ENCODE peak calls at places on chromosomes 1 and 21, in four cellular contexts. J is pancreas; X is CD4-positive, alpha-beta T cell; A is central memory CD4-positive, alpha-beta T cell. L is an unnamed sample.

GRCh38 chr1:1616045-1616821 is 933 bp downstream of the MIB2 start:
- DNase-seq in J (no peak), A (peak; percentile 50), X (no peak), L (peak; percentile 48)

GRCh38 chr21:46000731-46001641 is 19.4 kb downstream of the COL6A1 start:
- DNase-seq in J (peak; percentile 12), A (no peak), X (no peak), L (peak; percentile 30)

GRCh38 chr1:221994939-221995338 is 253.1 kb upstream of the DUSP10 start:
- DNase-seq in X (no peak), A (no peak), J (no peak), L (no peak)

GRCh38 chr1:113519561-113519960 is 129.2 kb downstream of the MAGI3 start:
- DNase-seq in X (no peak), J (no peak), A (no peak), L (no peak)

GRCh38 chr1:155892801-155893200 is 18.3 kb downstream of the RIT1 start:
- DNase-seq in X (no peak), J (no peak), A (no peak), L (no peak)

GRCh38 chr1:153790282-153790995 is 15.2 kb downstream of the SLC27A3 start:
- DNase-seq in X (no peak), A (no peak), J (peak; percentile 66), L (peak; percentile 81)

GRCh38 chr1:204565617-204566582 is 49.7 kb downstream of the MDM4 start:
- DNase-seq in X (peak; percentile 27), A (peak; percentile 68), J (no peak), L (peak; percentile 37)

GRCh38 chr1:219659682-219660081 is 46.8 kb upstream of the ZC3H11B start:
- DNase-seq in A (no peak), X (no peak), J (no peak), L (no peak)

GRCh38 chr21:41612674-41613250 is 104.8 kb upstream of the TMPRSS2 start:
- DNase-seq in A (no peak), X (no peak), J (peak; percentile 45), L (peak; percentile 63)

GRCh38 chr21:28737671-28738279 is 254.9 kb downstream of the LTN1 start:
- DNase-seq in A (no peak), X (no peak), J (no peak), L (no peak)

GRCh38 chr1:64540265-64540791 is 70.4 kb downstream of the CACHD1 start:
- DNase-seq in A (no peak), X (no peak), J (no peak), L (no peak)

GRCh38 chr1:24960071-24960801 is 30.2 kb upstream of the RUNX3 start:
- DNase-seq in J (no peak), X (no peak), A (no peak), L (no peak)

GRCh38 chr1:166164995-166165660 is 1.7 kb downstream of the FAM78B start:
- DNase-seq in X (no peak), A (no peak), J (peak; percentile 32), L (peak; percentile 63)

GRCh38 chr1:72780212-72780611 is 497.9 kb upstream of the NEGR1 start:
- DNase-seq in X (no peak), A (no peak), J (no peak), L (no peak)

GRCh38 chr21:37407719-37408455 is 41.3 kb downstream of the DYRK1A start:
- DNase-seq in J (no peak), X (no peak), A (no peak), L (no peak)

GRCh38 chr1:63668298-63668697 is 75.1 kb downstream of the PGM1 start:
- DNase-seq in X (no peak), J (no peak), A (no peak), L (no peak)

GRCh38 chr21:15775291-15775690 is 45.5 kb downstream of the USP25 start:
- DNase-seq in X (no peak), A (no peak), J (no peak), L (no peak)

GRCh38 chr1:206030714-206031113 is 7.0 kb upstream of the CTSE start:
- DNase-seq in J (peak; percentile 73), X (peak; percentile 48), A (peak; percentile 52), L (peak; percentile 78)

GRCh38 chr1:154736840-154737239 is 128.9 kb upstream of the ADAR start:
- DNase-seq in X (no peak), J (no peak), A (no peak), L (no peak)

GRCh38 chr1:44134071-44134920 is 7.1 kb downstream of the KLF18 start:
- DNase-seq in J (no peak), A (no peak), X (no peak), L (no peak)

GRCh38 chr1:184953600-184954219 is 20.6 kb downstream of the NIBAN1 start:
- DNase-seq in A (no peak), X (no peak), J (no peak), L (no peak)

GRCh38 chr21:35025206-35026152 is 23.6 kb downstream of the RUNX1 start:
- DNase-seq in J (no peak), X (no peak), A (no peak), L (no peak)

GRCh38 chr1:105793541-105794146 is 1262.8 kb upstream of the PRMT6 start:
- DNase-seq in A (no peak), J (no peak), X (no peak), L (peak; percentile 59)

GRCh38 chr1:66606359-66607142 is 72.6 kb downstream of the SGIP1 start:
- DNase-seq in X (no peak), A (no peak), J (no peak), L (no peak)

GRCh38 chr1:20640183-20640597 is 6.9 kb downstream of the PINK1 start:
- DNase-seq in J (no peak), X (peak; percentile 45), A (peak; percentile 46), L (no peak)

GRCh38 chr1:18820791-18821641 is 38.4 kb downstream of the TAS1R2 start:
- DNase-seq in J (peak; percentile 64), X (peak; percentile 49), A (peak; percentile 4), L (peak; percentile 78)

GRCh38 chr1:241323510-241323909 is 33.5 kb downstream of the RGS7 start:
- DNase-seq in A (no peak), X (no peak), J (peak; percentile 16), L (peak; percentile 27)

GRCh38 chr1:17723684-17724083 is 31.4 kb upstream of the ACTL8 start:
- DNase-seq in X (no peak), J (no peak), A (no peak), L (no peak)

GRCh38 chr1:237032029-237032428 is 10.0 kb upstream of the RYR2 start:
- DNase-seq in A (no peak), J (no peak), X (no peak), L (no peak)

GRCh38 chr1:163056832-163057231 is 12.3 kb upstream of the RGS4 start:
- DNase-seq in J (no peak), A (no peak), X (no peak), L (no peak)

GRCh38 chr1:161367684-161368398 is at the start of gene CFAP126:
- DNase-seq in X (no peak), J (peak; percentile 86), A (peak; percentile 69), L (peak; percentile 46)

GRCh38 chr1:27934818-27935549 is at the start of gene SMPDL3B:
- DNase-seq in J (peak; percentile 68), A (no peak), X (no peak), L (peak; percentile 84)

L was measured in left colon.